ENCODE peak calls at places on chromosomes 3 and 15, in seven cellular contexts. One of them, this sample, is unnamed.

GRCh38 chr3:72461787-72462186 is 386.5 kb downstream of the SHQ1 start:
- DNase-seq in Panc1: no peak
- DNase-seq in fibroblast of lung: no peak
- DNase-seq in H9: no peak
- DNase-seq in cardiac fibroblast: peak; percentile 37
- DNase-seq in breast epithelium: no peak
- DNase-seq in astrocyte of the spinal cord: no peak
- DNase-seq in this sample: no peak

GRCh38 chr3:153439780-153440179 is 277.8 kb downstream of the RAP2B start:
- DNase-seq in Panc1: no peak
- DNase-seq in fibroblast of lung: no peak
- DNase-seq in H9: no peak
- DNase-seq in cardiac fibroblast: no peak
- DNase-seq in breast epithelium: no peak
- DNase-seq in astrocyte of the spinal cord: no peak
- DNase-seq in this sample: no peak

GRCh38 chr3:87771338-87772059 is 287.3 kb downstream of the CGGBP1 start:
- DNase-seq in Panc1: peak; percentile 28
- DNase-seq in fibroblast of lung: peak; percentile 8
- DNase-seq in H9: peak; percentile 59
- DNase-seq in cardiac fibroblast: peak; percentile 22
- DNase-seq in breast epithelium: no peak
- DNase-seq in astrocyte of the spinal cord: no peak
- DNase-seq in this sample: no peak

GRCh38 chr3:317012-317411 is 120.4 kb downstream of the CHL1 start:
- DNase-seq in Panc1: no peak
- DNase-seq in fibroblast of lung: no peak
- DNase-seq in H9: no peak
- DNase-seq in cardiac fibroblast: no peak
- DNase-seq in breast epithelium: no peak
- DNase-seq in astrocyte of the spinal cord: no peak
- DNase-seq in this sample: no peak

GRCh38 chr3:112858410-112859069 is 11.9 kb upstream of the CD200R1L start:
- DNase-seq in Panc1: no peak
- DNase-seq in fibroblast of lung: peak; percentile 71
- DNase-seq in H9: no peak
- DNase-seq in cardiac fibroblast: no peak
- DNase-seq in breast epithelium: no peak
- DNase-seq in astrocyte of the spinal cord: peak; percentile 36
- DNase-seq in this sample: no peak

GRCh38 chr3:18890459-18890858 is 257.9 kb upstream of the KCNH8 start:
- DNase-seq in Panc1: no peak
- DNase-seq in fibroblast of lung: no peak
- DNase-seq in H9: no peak
- DNase-seq in cardiac fibroblast: no peak
- DNase-seq in breast epithelium: no peak
- DNase-seq in astrocyte of the spinal cord: no peak
- DNase-seq in this sample: no peak

GRCh38 chr3:195030791-195031321 is 240.1 kb downstream of the XXYLT1 start:
- DNase-seq in Panc1: no peak
- DNase-seq in fibroblast of lung: peak; percentile 13
- DNase-seq in H9: no peak
- DNase-seq in cardiac fibroblast: peak; percentile 43
- DNase-seq in breast epithelium: no peak
- DNase-seq in astrocyte of the spinal cord: peak; percentile 67
- DNase-seq in this sample: no peak

GRCh38 chr3:52210550-52211046 is 12.6 kb downstream of the ALAS1 start:
- DNase-seq in Panc1: no peak
- DNase-seq in fibroblast of lung: no peak
- DNase-seq in H9: no peak
- DNase-seq in cardiac fibroblast: peak; percentile 72
- DNase-seq in breast epithelium: no peak
- DNase-seq in astrocyte of the spinal cord: no peak
- DNase-seq in this sample: no peak

GRCh38 chr15:39860200-39860599 is 59.9 kb downstream of the GPR176 start:
- DNase-seq in Panc1: no peak
- DNase-seq in fibroblast of lung: no peak
- DNase-seq in H9: no peak
- DNase-seq in cardiac fibroblast: peak; percentile 34
- DNase-seq in breast epithelium: no peak
- DNase-seq in astrocyte of the spinal cord: peak; percentile 22
- DNase-seq in this sample: no peak

GRCh38 chr3:142088522-142088921 is 60.8 kb downstream of the TFDP2 start:
- DNase-seq in Panc1: no peak
- DNase-seq in fibroblast of lung: peak; percentile 48
- DNase-seq in H9: no peak
- DNase-seq in cardiac fibroblast: peak; percentile 22
- DNase-seq in breast epithelium: no peak
- DNase-seq in astrocyte of the spinal cord: no peak
- DNase-seq in this sample: no peak

GRCh38 chr15:99177679-99178078 is 71.7 kb downstream of the TTC23 start:
- DNase-seq in Panc1: no peak
- DNase-seq in fibroblast of lung: no peak
- DNase-seq in H9: no peak
- DNase-seq in cardiac fibroblast: no peak
- DNase-seq in breast epithelium: no peak
- DNase-seq in astrocyte of the spinal cord: no peak
- DNase-seq in this sample: no peak

GRCh38 chr3:170724599-170724998 is 138.7 kb upstream of the SLC7A14 start:
- DNase-seq in Panc1: no peak
- DNase-seq in fibroblast of lung: peak; percentile 94
- DNase-seq in H9: no peak
- DNase-seq in cardiac fibroblast: peak; percentile 77
- DNase-seq in breast epithelium: no peak
- DNase-seq in astrocyte of the spinal cord: peak; percentile 75
- DNase-seq in this sample: no peak

GRCh38 chr3:55297706-55298105 is 189.4 kb downstream of the WNT5A start:
- DNase-seq in Panc1: no peak
- DNase-seq in fibroblast of lung: no peak
- DNase-seq in H9: no peak
- DNase-seq in cardiac fibroblast: no peak
- DNase-seq in breast epithelium: no peak
- DNase-seq in astrocyte of the spinal cord: no peak
- DNase-seq in this sample: no peak

GRCh38 chr3:25854214-25854613 is 64.3 kb downstream of the OXSM start:
- DNase-seq in Panc1: no peak
- DNase-seq in fibroblast of lung: peak; percentile 60
- DNase-seq in H9: no peak
- DNase-seq in cardiac fibroblast: peak; percentile 13
- DNase-seq in breast epithelium: no peak
- DNase-seq in astrocyte of the spinal cord: peak; percentile 27
- DNase-seq in this sample: no peak

GRCh38 chr3:152376351-152377183 is 107.8 kb downstream of the MBNL1 start:
- DNase-seq in Panc1: no peak
- DNase-seq in fibroblast of lung: peak; percentile 70
- DNase-seq in H9: no peak
- DNase-seq in cardiac fibroblast: peak; percentile 61
- DNase-seq in breast epithelium: no peak
- DNase-seq in astrocyte of the spinal cord: peak; percentile 64
- DNase-seq in this sample: no peak

GRCh38 chr3:101183151-101183550 is 137.2 kb downstream of the IMPG2 start:
- DNase-seq in Panc1: no peak
- DNase-seq in fibroblast of lung: no peak
- DNase-seq in H9: no peak
- DNase-seq in cardiac fibroblast: no peak
- DNase-seq in breast epithelium: no peak
- DNase-seq in astrocyte of the spinal cord: no peak
- DNase-seq in this sample: no peak

GRCh38 chr3:30644615-30645014 is 38.2 kb downstream of the TGFBR2 start:
- DNase-seq in Panc1: no peak
- DNase-seq in fibroblast of lung: peak; percentile 77
- DNase-seq in H9: no peak
- DNase-seq in cardiac fibroblast: peak; percentile 76
- DNase-seq in breast epithelium: no peak
- DNase-seq in astrocyte of the spinal cord: peak; percentile 64
- DNase-seq in this sample: no peak

GRCh38 chr3:55402886-55403605 is 84.1 kb downstream of the WNT5A start:
- DNase-seq in Panc1: peak; percentile 52
- DNase-seq in fibroblast of lung: peak; percentile 41
- DNase-seq in H9: no peak
- DNase-seq in cardiac fibroblast: no peak
- DNase-seq in breast epithelium: no peak
- DNase-seq in astrocyte of the spinal cord: peak; percentile 26
- DNase-seq in this sample: no peak

GRCh38 chr3:42685891-42686820 is 819 bp downstream of the KLHL40 start:
- DNase-seq in Panc1: no peak
- DNase-seq in fibroblast of lung: peak; percentile 17
- DNase-seq in H9: no peak
- DNase-seq in cardiac fibroblast: no peak
- DNase-seq in breast epithelium: no peak
- DNase-seq in astrocyte of the spinal cord: no peak
- DNase-seq in this sample: no peak

GRCh38 chr15:30985081-30985531 is 6.3 kb downstream of the MTMR10 start:
- DNase-seq in Panc1: no peak
- DNase-seq in fibroblast of lung: peak; percentile 43
- DNase-seq in H9: no peak
- DNase-seq in cardiac fibroblast: peak; percentile 65
- DNase-seq in breast epithelium: no peak
- DNase-seq in astrocyte of the spinal cord: peak; percentile 39
- DNase-seq in this sample: no peak

GRCh38 chr15:35481992-35482391 is 64.0 kb downstream of the DPH6 start:
- DNase-seq in Panc1: peak; percentile 13
- DNase-seq in fibroblast of lung: peak; percentile 84
- DNase-seq in H9: peak; percentile 33
- DNase-seq in cardiac fibroblast: peak; percentile 51
- DNase-seq in breast epithelium: no peak
- DNase-seq in astrocyte of the spinal cord: peak; percentile 76
- DNase-seq in this sample: no peak

GRCh38 chr3:167113466-167113865 is 266.6 kb downstream of the ZBBX start:
- DNase-seq in Panc1: no peak
- DNase-seq in fibroblast of lung: no peak
- DNase-seq in H9: no peak
- DNase-seq in cardiac fibroblast: no peak
- DNase-seq in breast epithelium: no peak
- DNase-seq in astrocyte of the spinal cord: no peak
- DNase-seq in this sample: no peak

GRCh38 chr15:74901612-74902063 is 5.0 kb downstream of the FAM219B start:
- DNase-seq in Panc1: peak; percentile 54
- DNase-seq in fibroblast of lung: no peak
- DNase-seq in H9: peak; percentile 55
- DNase-seq in cardiac fibroblast: peak; percentile 68
- DNase-seq in breast epithelium: peak; percentile 63
- DNase-seq in astrocyte of the spinal cord: peak; percentile 63
- DNase-seq in this sample: no peak

GRCh38 chr3:178146406-178146831 is 389.8 kb upstream of the KCNMB2 start:
- DNase-seq in Panc1: no peak
- DNase-seq in fibroblast of lung: peak; percentile 16
- DNase-seq in H9: no peak
- DNase-seq in cardiac fibroblast: no peak
- DNase-seq in breast epithelium: no peak
- DNase-seq in astrocyte of the spinal cord: no peak
- DNase-seq in this sample: no peak

GRCh38 chr15:68377766-68378165 is 54.2 kb downstream of the ITGA11 start:
- DNase-seq in Panc1: no peak
- DNase-seq in fibroblast of lung: no peak
- DNase-seq in H9: no peak
- DNase-seq in cardiac fibroblast: no peak
- DNase-seq in breast epithelium: no peak
- DNase-seq in astrocyte of the spinal cord: no peak
- DNase-seq in this sample: peak; percentile 33

GRCh38 chr3:142319912-142320311 is 94.5 kb upstream of the GK5 start:
- DNase-seq in Panc1: no peak
- DNase-seq in fibroblast of lung: peak; percentile 10
- DNase-seq in H9: no peak
- DNase-seq in cardiac fibroblast: no peak
- DNase-seq in breast epithelium: no peak
- DNase-seq in astrocyte of the spinal cord: no peak
- DNase-seq in this sample: no peak

GRCh38 chr3:73791356-73791755 is 166.6 kb upstream of the PDZRN3 start:
- DNase-seq in Panc1: no peak
- DNase-seq in fibroblast of lung: no peak
- DNase-seq in H9: no peak
- DNase-seq in cardiac fibroblast: no peak
- DNase-seq in breast epithelium: no peak
- DNase-seq in astrocyte of the spinal cord: no peak
- DNase-seq in this sample: no peak

GRCh38 chr15:53511175-53511574 is 248.3 kb downstream of the WDR72 start:
- DNase-seq in Panc1: no peak
- DNase-seq in fibroblast of lung: no peak
- DNase-seq in H9: no peak
- DNase-seq in cardiac fibroblast: no peak
- DNase-seq in breast epithelium: no peak
- DNase-seq in astrocyte of the spinal cord: no peak
- DNase-seq in this sample: no peak

GRCh38 chr3:155313303-155313702 is 19.8 kb upstream of the STRIT1 start:
- DNase-seq in Panc1: no peak
- DNase-seq in fibroblast of lung: peak; percentile 6
- DNase-seq in H9: no peak
- DNase-seq in cardiac fibroblast: peak; percentile 13
- DNase-seq in breast epithelium: no peak
- DNase-seq in astrocyte of the spinal cord: no peak
- DNase-seq in this sample: no peak

GRCh38 chr15:81037952-81038743 is 37.4 kb downstream of the TLNRD1 start:
- DNase-seq in Panc1: no peak
- DNase-seq in fibroblast of lung: no peak
- DNase-seq in H9: no peak
- DNase-seq in cardiac fibroblast: no peak
- DNase-seq in breast epithelium: no peak
- DNase-seq in astrocyte of the spinal cord: no peak
- DNase-seq in this sample: no peak

GRCh38 chr15:96477227-96477626 is 146.7 kb downstream of the NR2F2 start:
- DNase-seq in Panc1: no peak
- DNase-seq in fibroblast of lung: no peak
- DNase-seq in H9: no peak
- DNase-seq in cardiac fibroblast: no peak
- DNase-seq in breast epithelium: no peak
- DNase-seq in astrocyte of the spinal cord: no peak
- DNase-seq in this sample: no peak
- TF ChIP-seq CTCF in Panc1: no peak
- TF ChIP-seq CTCF in fibroblast of lung: no peak
- TF ChIP-seq CTCF in H9: peak; percentile 27
- TF ChIP-seq CTCF in cardiac fibroblast: no peak
- TF ChIP-seq CTCF in breast epithelium: no peak
- TF ChIP-seq CTCF in astrocyte of the spinal cord: no peak
- TF ChIP-seq CTCF in this sample: no peak

GRCh38 chr3:56452085-56452484 is 16.2 kb downstream of the ERC2 start:
- DNase-seq in Panc1: no peak
- DNase-seq in fibroblast of lung: no peak
- DNase-seq in H9: no peak
- DNase-seq in cardiac fibroblast: no peak
- DNase-seq in breast epithelium: no peak
- DNase-seq in astrocyte of the spinal cord: no peak
- DNase-seq in this sample: no peak
- TF ChIP-seq CTCF in Panc1: no peak
- TF ChIP-seq CTCF in fibroblast of lung: no peak
- TF ChIP-seq CTCF in H9: no peak
- TF ChIP-seq CTCF in cardiac fibroblast: no peak
- TF ChIP-seq CTCF in breast epithelium: no peak
- TF ChIP-seq CTCF in astrocyte of the spinal cord: no peak
- TF ChIP-seq CTCF in this sample: no peak

GRCh38 chr15:29451201-29451781 is 181.7 kb upstream of the NSMCE3 start:
- DNase-seq in Panc1: no peak
- DNase-seq in fibroblast of lung: no peak
- DNase-seq in H9: peak; percentile 75
- DNase-seq in cardiac fibroblast: no peak
- DNase-seq in breast epithelium: no peak
- DNase-seq in astrocyte of the spinal cord: no peak
- DNase-seq in this sample: no peak
- TF ChIP-seq CTCF in Panc1: peak; percentile 71
- TF ChIP-seq CTCF in fibroblast of lung: no peak
- TF ChIP-seq CTCF in H9: peak; percentile 60
- TF ChIP-seq CTCF in cardiac fibroblast: no peak
- TF ChIP-seq CTCF in breast epithelium: no peak
- TF ChIP-seq CTCF in astrocyte of the spinal cord: peak; percentile 20
- TF ChIP-seq CTCF in this sample: no peak

GRCh38 chr3:190339130-190339529 is 16.9 kb upstream of the CLDN1 start:
- DNase-seq in Panc1: no peak
- DNase-seq in fibroblast of lung: peak; percentile 63
- DNase-seq in H9: no peak
- DNase-seq in cardiac fibroblast: no peak
- DNase-seq in breast epithelium: no peak
- DNase-seq in astrocyte of the spinal cord: peak; percentile 18
- DNase-seq in this sample: no peak
- TF ChIP-seq CTCF in Panc1: no peak
- TF ChIP-seq CTCF in fibroblast of lung: peak; percentile 3
- TF ChIP-seq CTCF in H9: peak; percentile 33
- TF ChIP-seq CTCF in cardiac fibroblast: peak; percentile 30
- TF ChIP-seq CTCF in breast epithelium: no peak
- TF ChIP-seq CTCF in astrocyte of the spinal cord: peak; percentile 15
- TF ChIP-seq CTCF in this sample: no peak

This sample was measured in ascending aorta.